ENCODE peak calls at places on chromosomes 3 and 15, in four cellular contexts. D is brain microvascular endothelial cell, M is endodermal cell, V is aorta. F is an unnamed sample. For H3K27me3 and H3K36me3, the result is how much of the 10 kb centered on the place peaks cover.

GRCh38 chr3:37973250-37974054 is 17.1 kb upstream of the VILL start:
- DNase-seq in D (no peak), M (peak), V (no peak), F (no peak)

GRCh38 chr3:44659015-44659414 is 10.5 kb downstream of the ZNF35 start:
- DNase-seq in M (no peak), V (no peak), D (no peak), F (no peak)

GRCh38 chr3:12900885-12901411 is 59.6 kb upstream of the RPL32 start:
- DNase-seq in M (no peak), V (no peak), D (no peak), F (no peak)

GRCh38 chr3:132509096-132509495 is 88.0 kb upstream of the ACKR4 start:
- DNase-seq in V (no peak), D (no peak), M (no peak), F (no peak)

GRCh38 chr3:104291437-104291851 is 1075.3 kb upstream of the ALCAM start:
- DNase-seq in D (no peak), M (no peak), V (no peak), F (no peak)

GRCh38 chr3:16048435-16049318 is 125.8 kb upstream of the GALNT15 start:
- DNase-seq in M (peak), V (no peak), D (peak), F (no peak)

GRCh38 chr3:88713233-88713691 is 394.2 kb upstream of the EPHA3 start:
- DNase-seq in V (no peak), M (no peak), D (peak), F (no peak)

GRCh38 chr3:153963012-153963411 is 158.2 kb upstream of the ARHGEF26 start:
- DNase-seq in M (no peak), D (no peak), V (no peak), F (no peak)

GRCh38 chr15:45377630-45378148 is 655 bp downstream of the GATM start:
- DNase-seq in D (no peak), V (peak), M (peak), F (no peak)

GRCh38 chr3:30354972-30355371 is 251.4 kb upstream of the TGFBR2 start:
- DNase-seq in M (no peak), V (no peak), D (no peak), F (peak)

GRCh38 chr3:64022451-64023186 is 675 bp downstream of the PSMD6 start:
- DNase-seq in M (peak), D (no peak), V (no peak), F (no peak)

GRCh38 chr15:68333775-68334470 is 56.4 kb downstream of the FEM1B start:
- DNase-seq in D (peak), V (peak), M (no peak), F (no peak)

GRCh38 chr15:66621491-66622467 is 56.0 kb upstream of the LCTL start:
- DNase-seq in V (no peak), M (peak), D (no peak), F (no peak)

GRCh38 chr15:69116391-69116790 is 44.0 kb upstream of the GLCE start:
- DNase-seq in D (no peak), M (peak), V (no peak), F (no peak)

GRCh38 chr3:187900961-187901755 is 155.9 kb upstream of the BCL6 start:
- DNase-seq in V (no peak), D (no peak), M (no peak), F (no peak)

GRCh38 chr15:26628879-26629529 is 143.9 kb downstream of the GABRB3 start:
- DNase-seq in V (peak), D (no peak), M (peak), F (no peak)

GRCh38 chr3:119323401-119324107 is 29.4 kb downstream of the ARHGAP31 start:
- DNase-seq in D (no peak), M (peak), V (no peak), F (no peak)

GRCh38 chr15:94526071-94526689 is 294.8 kb downstream of the MCTP2 start:
- DNase-seq in M (peak), V (no peak), D (peak), F (no peak)

GRCh38 chr3:132038198-132038825 is 3.5 kb upstream of the CPNE4 start:
- DNase-seq in M (no peak), D (no peak), V (no peak), F (no peak)

GRCh38 chr3:25471081-25471768 is 43.2 kb downstream of the RARB start:
- DNase-seq in M (no peak), D (no peak), V (no peak), F (no peak)

GRCh38 chr3:180680097-180680430 is 775 bp upstream of the CCDC39 start:
- DNase-seq in V (no peak), M (peak), D (peak), F (no peak)

GRCh38 chr3:117903226-117903625 is 1131.4 kb downstream of the IGSF11 start:
- DNase-seq in D (peak), M (no peak), V (no peak), F (no peak)

GRCh38 chr3:35900079-35900478 is 260.8 kb downstream of the ARPP21 start:
- DNase-seq in V (no peak), M (peak), D (no peak), F (no peak)

GRCh38 chr3:171339606-171340005 is 120.6 kb downstream of the TNIK start:
- DNase-seq in M (no peak), D (no peak), V (no peak), F (no peak)

GRCh38 chr3:72657666-72658065 is 190.6 kb downstream of the SHQ1 start:
- DNase-seq in D (no peak), V (no peak), M (no peak), F (peak)

GRCh38 chr3:153192327-153192726 is 30.3 kb downstream of the RAP2B start:
- DNase-seq in D (no peak), M (no peak), V (no peak), F (no peak)

GRCh38 chr3:124033360-124034015 is 41.6 kb upstream of the ROPN1 start:
- DNase-seq in V (peak), D (no peak), M (peak), F (no peak)

GRCh38 chr3:30847589-30847988 is 46.9 kb downstream of the GADL1 start:
- DNase-seq in D (no peak), M (no peak), V (no peak), F (no peak)

GRCh38 chr3:117122609-117123008 is 413.0 kb downstream of the TUSC7 start:
- DNase-seq in V (no peak), M (no peak), D (no peak), F (no peak)

GRCh38 chr3:182248349-182248880 is 536.7 kb downstream of the SOX2 start:
- DNase-seq in D (no peak), V (no peak), M (no peak), F (no peak)

GRCh38 chr3:10950476-10951294 is 41.9 kb upstream of the SLC6A1 start:
- DNase-seq in V (no peak), D (peak), M (peak), F (no peak)

GRCh38 chr3:140006331-140006730 is 71.3 kb downstream of the CLSTN2 start:
- DNase-seq in V (no peak), M (no peak), D (no peak), F (no peak)

GRCh38 chr15:79452244-79453051 is 20.3 kb downstream of the MINAR1 start:
- DNase-seq in M (no peak), D (no peak), V (no peak), F (no peak)
- H3K27me3 ChIP-seq in M (under half), D (under half), V (under half), F (under half)

GRCh38 chr3:134794323-134794722 is 737 bp upstream of the EPHB1 start:
- DNase-seq in M (no peak), V (no peak), D (no peak), F (no peak)
- H3K4me3 ChIP-seq in M (no peak), V (no peak), D (no peak), F (no peak)

GRCh38 chr3:14161282-14161681 is 17.1 kb downstream of the XPC start:
- DNase-seq in D (no peak), V (no peak), M (no peak), F (no peak)

GRCh38 chr3:14156843-14157561 is 21.4 kb downstream of the XPC start:
- DNase-seq in V (no peak), D (no peak), M (no peak), F (no peak)

GRCh38 chr3:14158370-14158769 is 20.0 kb downstream of the XPC start:
- DNase-seq in V (no peak), M (no peak), D (no peak), F (no peak)

GRCh38 chr3:14157951-14158350 is 20.4 kb downstream of the XPC start:
- DNase-seq in M (no peak), V (no peak), D (no peak), F (no peak)

DNA sequence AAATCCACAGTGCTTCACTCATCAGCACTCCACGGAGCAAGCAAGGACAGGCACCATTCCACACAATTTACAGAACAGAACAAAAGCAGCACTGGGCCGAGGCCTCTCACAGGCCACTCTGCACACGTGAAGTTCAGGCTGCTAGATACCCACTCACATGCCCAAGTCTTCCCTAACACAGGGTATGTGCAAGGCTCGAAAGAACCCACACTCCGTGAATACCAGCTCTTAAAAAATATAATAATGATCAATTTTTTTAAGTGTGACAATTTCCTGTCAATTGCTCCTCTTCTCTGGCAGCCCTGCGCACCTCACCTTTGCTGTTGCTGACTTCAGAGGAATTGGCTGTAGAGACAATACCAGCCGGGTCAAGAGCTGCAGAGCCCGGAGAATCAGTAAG is 19.0 kb downstream of the XPC start:
- DNase-seq in M (no peak), V (no peak), D (no peak), F (no peak)
- H3K36me3 ChIP-seq in M (half or more), V (under half), D (half or more), F (half or more)

GRCh38 chr15:40439461-40440299 is 1.1 kb upstream of the BAHD1 start:
- DNase-seq in M (peak), D (peak), V (no peak), F (no peak)
- H3K27me3 ChIP-seq in M (under half), D (under half), V (under half), F (under half)

DNA sequence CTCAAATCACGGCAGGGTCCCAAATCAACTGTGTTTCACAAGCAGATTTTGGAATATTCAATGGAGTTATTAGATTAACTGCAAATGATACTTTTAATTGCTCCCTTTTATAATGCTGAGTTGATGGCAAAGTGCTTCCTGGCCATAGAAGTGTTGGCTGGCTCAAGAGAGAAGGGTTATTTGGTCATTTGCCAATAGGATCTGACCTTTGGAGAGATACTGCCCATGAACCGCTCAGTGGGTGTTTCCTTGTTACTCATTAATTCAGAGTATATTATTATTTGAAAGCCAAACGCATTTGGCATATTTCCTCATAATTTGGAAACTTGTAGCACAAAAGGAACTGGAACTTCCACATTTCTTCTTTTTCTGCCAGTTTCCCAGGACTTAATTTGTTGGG is 234.7 kb downstream of the CDIN1 start:
- DNase-seq in M (no peak), D (no peak), V (no peak), F (no peak)
- H3K4me3 ChIP-seq in M (no peak), D (no peak), V (no peak), F (no peak)

GRCh38 chr15:40960151-40960885 is 7.0 kb downstream of the CHAC1 start:
- DNase-seq in M (no peak), V (no peak), D (no peak), F (no peak)
- H3K36me3 ChIP-seq in M (under half), V (under half), D (under half), F (under half)

DNA sequence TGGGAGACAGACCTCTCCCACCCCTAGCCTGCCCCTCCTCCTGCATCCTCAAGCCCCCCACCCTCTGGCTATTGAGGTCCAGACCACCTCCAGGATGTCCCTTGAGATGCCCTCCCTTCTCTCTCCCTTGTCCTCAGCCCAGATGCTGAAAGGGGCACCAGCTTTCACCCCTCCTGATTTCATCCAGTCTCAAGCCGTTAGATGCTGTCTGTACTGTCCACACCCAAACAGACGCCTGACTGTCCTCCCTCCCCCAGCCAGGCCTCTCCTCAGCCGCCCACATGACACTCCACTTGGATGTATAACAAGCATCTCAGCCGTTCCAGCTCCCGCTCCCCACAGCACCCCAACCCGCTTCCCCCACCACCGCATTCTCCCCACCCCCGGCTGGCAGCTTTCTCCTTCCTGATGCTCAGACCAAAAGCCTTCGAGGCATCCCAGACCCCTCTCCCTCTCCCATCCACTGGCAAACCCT is 25.0 kb upstream of the CYP11A1 start:
- DNase-seq in V (no peak), M (no peak), D (no peak), F (no peak)
- H3K27me3 ChIP-seq in V (under half), M (under half), D (under half), F (under half)

F was measured in naive thymus-derived CD4-positive, alpha-beta T cell.